ENCODE peak calls at places on chromosomes 12 and 14, in ten cellular contexts. W is GM20000, B is heart left ventricle, H is GM10248, V is neural progenitor cell, C is PC-3, S is RWPE1, U is Calu3, P is B cell, T is astrocyte of the cerebellum. Z is an unnamed sample.

GRCh38 chr14:101226265-101226602 is 322.7 kb upstream of the RTL1 start:
- DNase-seq in B (no peak), W (no peak), V (no peak), H (no peak), U (no peak), P (peak; percentile 18), T (no peak), S (no peak), C (no peak), Z (no peak)

GRCh38 chr14:100078997-100079561 is 13.9 kb downstream of the EVL start:
- DNase-seq in V (peak; percentile 42), C (peak; percentile 8), T (peak; percentile 87), P (no peak), S (no peak), B (no peak), U (no peak), H (peak; percentile 39), W (peak; percentile 38), Z (no peak)

GRCh38 chr12:59834659-59835474 is 239.0 kb downstream of the SLC16A7 start:
- DNase-seq in U (peak; percentile 18), C (peak; percentile 64), H (peak; percentile 10), W (peak; percentile 10), S (no peak), P (no peak), B (no peak), T (no peak), V (peak; percentile 31), Z (peak; percentile 2)

GRCh38 chr12:121613424-121613823 is 12.9 kb upstream of the ORAI1 start:
- DNase-seq in U (no peak), V (no peak), H (no peak), T (no peak), P (no peak), C (peak; percentile 41), W (no peak), B (no peak), S (no peak), Z (no peak)

GRCh38 chr12:89507015-89507824 is 17.4 kb downstream of the GALNT4 start:
- DNase-seq in B (no peak), P (no peak), T (no peak), U (peak; percentile 86), H (no peak), V (peak; percentile 10), W (no peak), C (no peak), S (no peak), Z (no peak)

GRCh38 chr12:4743046-4743445 is 22.8 kb downstream of the GALNT8 start:
- DNase-seq in U (no peak), S (no peak), B (no peak), V (peak; percentile 19), C (no peak), P (no peak), T (no peak), W (no peak), H (no peak), Z (no peak)

GRCh38 chr14:55851961-55852360 is 266.2 kb upstream of the PELI2 start:
- DNase-seq in S (no peak), W (no peak), B (peak; percentile 66), V (no peak), T (no peak), P (no peak), H (no peak), C (no peak), U (no peak), Z (no peak)

GRCh38 chr12:106078358-106079025 is 60.3 kb downstream of the NUAK1 start:
- DNase-seq in B (peak; percentile 86), W (no peak), V (no peak), H (no peak), S (peak; percentile 34), T (peak; percentile 69), C (peak; percentile 69), P (no peak), U (no peak), Z (no peak)

GRCh38 chr14:68140111-68140741 is 320.6 kb downstream of the RAD51B start:
- DNase-seq in W (no peak), T (peak; percentile 98), B (peak; percentile 24), V (peak; percentile 47), P (no peak), S (peak; percentile 86), C (peak; percentile 99), U (peak; percentile 72), H (no peak), Z (peak; percentile 15)

DNA sequence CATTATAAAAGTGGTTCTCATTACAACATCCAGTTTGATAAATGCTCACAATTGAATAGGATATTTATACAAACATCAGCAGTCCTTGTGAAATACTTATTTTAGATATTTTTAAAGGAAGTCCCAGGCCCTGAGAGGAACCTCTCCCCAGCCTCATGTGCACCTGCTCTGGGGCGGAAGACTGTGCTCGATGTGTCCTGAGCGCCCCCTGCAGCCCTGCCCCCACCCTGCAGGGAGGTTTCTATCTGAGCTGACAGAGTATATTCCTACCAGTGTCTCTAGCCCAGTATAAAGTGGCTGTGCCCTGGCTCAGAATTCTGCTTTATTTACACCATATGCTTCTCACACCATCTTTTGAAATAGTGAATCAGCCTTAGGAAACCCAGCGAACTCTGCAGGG is 1349.1 kb downstream of the TMEM121 start:
- DNase-seq in H (peak; percentile 34), T (no peak), V (no peak), U (peak; percentile 56), P (peak; percentile 69), S (no peak), W (peak; percentile 48), C (no peak), B (no peak), Z (no peak)
- TF ChIP-seq CTCF in H (peak; percentile 80), T (no peak), V (no peak), U (peak; percentile 26), P (peak; percentile 79), S (no peak), W (peak; percentile 72), C (peak; percentile 16), B (peak; percentile 28), Z (no peak)

DNA sequence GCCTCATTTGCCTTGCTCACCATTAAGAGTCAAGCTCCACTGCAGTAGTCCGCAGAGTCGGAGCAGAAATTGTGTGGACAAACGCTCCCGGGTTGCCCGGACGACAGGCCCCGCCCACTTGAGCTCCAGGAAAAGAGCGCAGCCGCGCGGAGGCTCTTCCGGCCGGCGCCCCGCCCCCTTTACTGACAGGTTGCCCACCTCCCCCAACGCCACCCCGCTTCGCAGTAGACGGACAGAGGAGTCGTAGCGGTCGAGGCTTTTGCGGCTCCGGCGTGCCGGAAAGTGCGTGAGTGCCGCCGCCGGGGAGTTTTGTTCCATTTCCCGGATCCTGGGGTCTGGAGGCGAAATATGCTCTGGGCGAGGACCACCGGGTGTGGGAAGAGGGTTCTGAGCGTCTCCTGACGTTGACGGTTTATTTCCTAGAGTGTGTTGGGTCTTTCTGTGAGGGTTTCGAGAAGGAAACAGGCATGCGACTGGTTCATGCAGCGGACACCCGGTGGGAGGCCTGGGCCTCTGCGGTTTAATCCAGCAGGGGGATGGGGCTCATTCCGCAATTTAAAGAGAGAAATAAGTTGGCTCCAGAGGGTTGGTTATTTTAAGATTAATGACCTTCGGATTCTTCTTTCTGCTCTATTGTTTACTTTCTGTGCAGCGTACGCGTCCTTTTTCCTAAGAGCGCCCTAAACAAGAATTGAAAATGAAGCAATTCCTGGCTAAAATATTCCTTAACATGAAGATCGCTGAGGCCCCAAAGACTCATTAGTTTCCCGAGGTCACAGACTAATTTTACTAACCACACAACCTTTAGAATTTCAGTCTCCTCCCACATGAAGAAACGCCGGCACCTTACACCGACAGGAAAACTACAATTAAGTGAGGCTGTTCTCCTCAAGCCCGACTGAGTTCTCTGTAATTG is at the start of the genes DNAI7 and ETFRF1:
- DNase-seq in W (peak; percentile 89), S (peak; percentile 84), P (peak; percentile 97), B (peak; percentile 99), T (peak; percentile 86), H (peak; percentile 94), C (peak; percentile 95), V (peak; percentile 100), U (peak; percentile 99), Z (peak; percentile 100)
- TF ChIP-seq CTCF in W (no peak), S (no peak), P (no peak), B (no peak), T (no peak), H (no peak), C (peak; percentile 15), V (no peak), U (no peak), Z (no peak)

GRCh38 chr12:115457798-115458197 is 773.8 kb upstream of the TBX3 start:
- DNase-seq in C (no peak), B (no peak), S (no peak), W (no peak), V (no peak), T (no peak), P (no peak), H (no peak), U (no peak), Z (no peak)

GRCh38 chr12:115461401-115461800 is 777.4 kb upstream of the TBX3 start:
- DNase-seq in P (no peak), U (no peak), S (no peak), C (no peak), W (no peak), H (no peak), V (no peak), B (no peak), T (no peak), Z (no peak)

GRCh38 chr12:115452751-115453281 is 768.8 kb upstream of the TBX3 start:
- DNase-seq in P (no peak), T (no peak), H (no peak), V (peak; percentile 34), U (no peak), S (no peak), C (no peak), B (no peak), W (no peak), Z (no peak)

GRCh38 chr12:115455268-115455681 is 771.3 kb upstream of the TBX3 start:
- DNase-seq in W (no peak), P (no peak), C (no peak), T (no peak), V (no peak), S (no peak), H (no peak), B (no peak), U (no peak), Z (no peak)

GRCh38 chr12:115456946-115457689 is 773.1 kb upstream of the TBX3 start:
- DNase-seq in T (no peak), S (peak; percentile 13), V (peak; percentile 67), P (no peak), U (no peak), H (no peak), C (peak; percentile 30), B (no peak), W (no peak), Z (peak; percentile 19)
- TF ChIP-seq CTCF in T (no peak), S (no peak), V (peak; percentile 57), P (no peak), U (no peak), H (peak; percentile 8), C (peak; percentile 50), B (peak; percentile 10), W (no peak), Z (peak; percentile 30)

GRCh38 chr14:45819107-45819506 is 566.1 kb upstream of the MIS18BP1 start:
- DNase-seq in B (no peak), U (no peak), C (peak; percentile 13), H (no peak), W (no peak), T (no peak), V (no peak), P (no peak), S (no peak), Z (no peak)
- TF ChIP-seq CTCF in B (no peak), U (no peak), C (peak; percentile 42), H (no peak), W (no peak), T (no peak), V (no peak), P (no peak), S (no peak), Z (no peak)

DNA sequence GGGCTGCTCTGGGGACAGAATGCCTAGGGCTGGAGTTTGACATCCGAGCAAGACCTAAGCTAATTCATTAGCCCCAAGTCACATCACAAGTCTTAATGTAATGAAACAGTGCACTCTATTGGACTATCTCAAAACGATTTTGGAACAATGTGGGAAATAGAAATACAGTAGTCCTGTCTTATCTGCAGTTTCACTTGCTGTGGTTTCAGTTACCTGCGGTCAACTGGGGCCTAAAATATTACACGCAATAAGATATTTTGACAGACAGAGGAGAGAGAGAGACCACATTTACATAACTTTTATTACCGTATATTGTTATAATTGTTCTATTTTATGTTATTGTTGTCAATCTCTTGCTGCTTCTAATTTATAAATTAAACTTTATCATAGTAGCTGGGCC is 21.1 kb downstream of the MOAP1 start:
- DNase-seq in P (no peak), S (no peak), W (peak; percentile 35), B (no peak), C (no peak), U (no peak), T (no peak), V (no peak), H (no peak), Z (no peak)
- TF ChIP-seq CTCF in P (no peak), S (no peak), W (peak; percentile 8), B (no peak), C (peak; percentile 10), U (no peak), T (no peak), V (no peak), H (no peak), Z (no peak)

Z was measured in nephron progenitor cell.